ENCODE peak calls at places on chromosomes 5 and 9, in eight cellular contexts. X, J, K, R, M, I, Y and V are unnamed samples.

GRCh38 chr9:134895849-134896833 is 15.5 kb downstream of the FCN2 start:
- DNase-seq in X (peak; percentile 53), J (no peak), K (peak; percentile 82), R (no peak), M (no peak), I (no peak), Y (no peak), V (peak; percentile 75)

GRCh38 chr9:15738011-15738410 is 185.2 kb downstream of the CCDC171 start:
- DNase-seq in X (peak; percentile 12), J (no peak), K (peak; percentile 69), R (no peak), M (no peak), I (no peak), Y (no peak), V (no peak)

GRCh38 chr5:95392593-95393182 is 1.5 kb downstream of the FAM81B start:
- DNase-seq in X (peak; percentile 26), J (peak; percentile 51), K (peak; percentile 50), R (peak; percentile 17), M (no peak), I (peak; percentile 14), Y (no peak), V (no peak)

GRCh38 chr5:128896675-128897074 is 68.6 kb upstream of the SLC27A6 start:
- DNase-seq in X (no peak), J (no peak), K (no peak), R (no peak), M (no peak), I (no peak), Y (no peak), V (no peak)

GRCh38 chr9:107636596-107637405 is 147.2 kb upstream of the KLF4 start:
- DNase-seq in X (peak; percentile 58), J (no peak), K (no peak), R (no peak), M (no peak), I (no peak), Y (no peak), V (peak; percentile 25)

GRCh38 chr9:134872482-134873231 is 8.0 kb upstream of the FCN2 start:
- DNase-seq in X (no peak), J (no peak), K (no peak), R (no peak), M (no peak), I (peak; percentile 66), Y (peak; percentile 24), V (no peak)

GRCh38 chr5:93794954-93795353 is 53.6 kb upstream of the POU5F2 start:
- DNase-seq in X (no peak), J (no peak), K (peak; percentile 3), R (no peak), M (no peak), I (peak; percentile 63), Y (peak; percentile 22), V (no peak)

GRCh38 chr9:83238871-83239624 is 176.1 kb upstream of the RASEF start:
- DNase-seq in X (no peak), J (peak; percentile 45), K (peak; percentile 60), R (no peak), M (no peak), I (no peak), Y (no peak), V (no peak)

GRCh38 chr5:133370281-133370890 is 242.0 kb downstream of the FSTL4 start:
- DNase-seq in X (peak; percentile 40), J (peak; percentile 34), K (no peak), R (no peak), M (no peak), I (no peak), Y (no peak), V (no peak)

GRCh38 chr5:148740966-148741742 is 85.3 kb upstream of the ADRB2 start:
- DNase-seq in X (peak; percentile 65), J (peak; percentile 87), K (peak; percentile 83), R (peak; percentile 33), M (peak; percentile 36), I (peak; percentile 1), Y (peak; percentile 58), V (peak; percentile 64)

GRCh38 chr5:2324788-2325187 is 426.7 kb downstream of the IRX2 start:
- DNase-seq in X (no peak), J (no peak), K (no peak), R (no peak), M (no peak), I (no peak), Y (no peak), V (peak; percentile 37)

GRCh38 chr5:129115680-129116079 is 21.1 kb downstream of the ISOC1 start:
- DNase-seq in X (no peak), J (no peak), K (no peak), R (no peak), M (no peak), I (no peak), Y (no peak), V (no peak)

GRCh38 chr9:130997925-130998595 is 10.9 kb upstream of the LAMC3 start:
- DNase-seq in X (peak; percentile 87), J (peak; percentile 74), K (peak; percentile 69), R (peak; percentile 77), M (peak; percentile 57), I (peak; percentile 62), Y (peak; percentile 44), V (peak; percentile 99)

GRCh38 chr9:103514767-103515166 is 519.6 kb downstream of the CYLC2 start:
- DNase-seq in X (no peak), J (no peak), K (no peak), R (no peak), M (no peak), I (no peak), Y (no peak), V (no peak)